ENCODE peak calls at places on chromosomes 2 and 18, in four cellular contexts. D, K, C and J are unnamed samples.

GRCh38 chr2:240237609-240238151 is 97.2 kb upstream of the OTOS start:
- DNase-seq in K (no peak), D (peak; percentile 47), C (no peak), J (peak; percentile 46)

GRCh38 chr18:6255121-6255742 is 159.5 kb downstream of the L3MBTL4 start:
- DNase-seq in D (no peak), C (no peak), K (no peak), J (no peak)

GRCh38 chr2:36618381-36618780 is 20.4 kb upstream of the FEZ2 start:
- DNase-seq in K (peak; percentile 76), D (no peak), C (peak; percentile 62), J (no peak)

GRCh38 chr2:99624682-99625081 is 134.9 kb upstream of the REV1 start:
- DNase-seq in C (peak; percentile 60), D (no peak), K (no peak), J (peak; percentile 83)

GRCh38 chr18:21362921-21363320 is 120.9 kb downstream of the GREB1L start:
- DNase-seq in D (no peak), C (no peak), K (no peak), J (no peak)

GRCh38 chr2:46364797-46365457 is 67.7 kb downstream of the EPAS1 start:
- DNase-seq in D (no peak), C (peak; percentile 79), K (peak; percentile 44), J (no peak)

GRCh38 chr18:54806526-54806925 is 21.8 kb upstream of the RAB27B start:
- DNase-seq in D (no peak), K (no peak), C (no peak), J (no peak)

GRCh38 chr2:71385008-71385407 is 53.4 kb downstream of the ZNF638 start:
- DNase-seq in K (no peak), C (no peak), D (no peak), J (no peak)

GRCh38 chr2:181575024-181575649 is 81.8 kb downstream of the CERKL start:
- DNase-seq in C (no peak), K (no peak), D (no peak), J (no peak)

DNA sequence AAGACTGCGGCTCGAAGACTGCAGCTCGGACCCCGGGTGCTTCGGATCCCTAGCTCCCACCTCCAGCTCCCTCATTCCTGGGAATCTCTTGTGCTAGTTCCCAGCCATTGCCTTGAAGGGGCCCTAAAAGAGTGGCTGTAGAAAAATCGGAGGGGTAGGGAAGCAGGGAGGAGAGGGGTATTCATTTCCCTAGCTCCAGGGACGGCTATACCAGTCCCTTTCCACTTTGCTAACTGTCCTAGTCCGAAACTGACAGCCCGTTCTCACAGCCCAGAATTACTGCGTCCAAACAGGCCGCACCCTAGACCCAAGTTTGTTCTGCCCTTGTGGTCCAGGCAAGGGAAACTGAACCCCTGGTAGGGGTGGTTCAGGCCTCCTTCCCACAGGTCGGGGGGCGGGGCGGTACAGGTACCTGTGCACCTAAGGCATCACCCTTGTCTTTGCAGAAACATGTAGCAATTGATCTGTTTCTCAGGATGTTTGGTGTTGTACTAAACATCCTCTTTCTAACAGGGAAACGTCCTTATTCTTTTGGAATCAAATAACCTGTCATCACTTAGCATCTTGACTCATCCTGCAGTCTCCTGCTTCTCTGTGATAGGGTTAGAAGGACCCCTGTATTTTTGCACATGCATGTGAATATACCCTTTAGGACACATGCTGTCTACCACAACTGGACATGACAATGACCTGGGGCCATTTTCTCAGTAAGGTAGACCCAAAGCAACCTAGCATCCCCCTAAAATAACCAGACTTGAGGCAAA is 4.0 kb downstream of the EMX1 start:
- DNase-seq in K (no peak), D (no peak), C (peak; percentile 61), J (no peak)
- H3K4me3 ChIP-seq in K (no peak overlapping the region), D (no peak overlapping the region), C (no peak overlapping the region), J (no peak overlapping the region)

GRCh38 chr2:101473581-101473910 is 1.4 kb downstream of the RFX8 start:
- DNase-seq in D (no peak), C (no peak), K (no peak), J (no peak)

GRCh38 chr2:101476605-101477208 is 1.8 kb upstream of the RFX8 start:
- DNase-seq in C (no peak), K (no peak), D (no peak), J (no peak)

GRCh38 chr2:101478561-101479001 is 3.7 kb upstream of the RFX8 start:
- DNase-seq in C (no peak), K (no peak), D (no peak), J (no peak)

GRCh38 chr2:101473911-101474751 is 781 bp downstream of the RFX8 start:
- DNase-seq in D (peak; percentile 65), K (peak; percentile 25), C (peak; percentile 89), J (peak; percentile 90)

DNA sequence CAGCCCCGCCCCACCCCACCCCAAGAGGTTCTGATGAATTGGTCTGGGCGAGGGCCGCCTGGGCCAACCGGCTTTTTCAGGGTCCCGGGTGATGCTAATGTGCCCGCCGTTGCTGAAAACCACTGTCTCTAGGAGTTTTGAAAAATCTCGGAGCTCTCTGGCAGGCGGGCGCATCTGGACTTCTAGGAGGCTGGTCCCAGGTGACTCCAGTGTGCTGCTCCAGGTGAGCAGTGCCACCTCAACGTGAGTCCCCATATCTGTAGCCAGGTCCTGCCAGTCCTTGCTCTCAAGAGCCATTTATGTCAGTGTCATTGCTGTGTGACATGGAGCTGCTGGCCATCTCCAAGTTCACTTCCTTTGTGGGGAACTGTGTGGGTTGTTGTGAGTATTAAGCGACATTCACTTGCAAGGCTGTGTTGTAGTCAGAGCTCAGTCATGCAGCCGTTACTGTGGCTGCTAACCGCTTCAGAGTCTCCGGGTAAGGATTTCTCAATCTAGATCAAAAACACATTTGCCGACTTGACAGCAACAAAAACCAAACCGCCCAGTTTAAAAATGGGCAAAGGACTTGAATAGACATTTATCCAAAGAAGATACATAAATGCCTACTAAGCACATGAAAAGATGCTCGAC is at the start of gene RFX8:
- DNase-seq in C (peak; percentile 64), D (no peak), K (no peak), J (no peak)
- H3K4me3 ChIP-seq in C (peak within 1 kb of the TSS; percentile 53), D (peak within 1 kb of the TSS; percentile 74), K (peak within 1 kb of the TSS; percentile 62), J (peak within 1 kb of the TSS; percentile 62)

GRCh38 chr2:174591740-174592139 is 5.9 kb downstream of the WIPF1 start:
- DNase-seq in K (no peak), D (no peak), C (no peak), J (no peak)
- H3K4me3 ChIP-seq in K (no peak overlapping the region), D (no peak overlapping the region), C (no peak overlapping the region), J (no peak overlapping the region)

DNA sequence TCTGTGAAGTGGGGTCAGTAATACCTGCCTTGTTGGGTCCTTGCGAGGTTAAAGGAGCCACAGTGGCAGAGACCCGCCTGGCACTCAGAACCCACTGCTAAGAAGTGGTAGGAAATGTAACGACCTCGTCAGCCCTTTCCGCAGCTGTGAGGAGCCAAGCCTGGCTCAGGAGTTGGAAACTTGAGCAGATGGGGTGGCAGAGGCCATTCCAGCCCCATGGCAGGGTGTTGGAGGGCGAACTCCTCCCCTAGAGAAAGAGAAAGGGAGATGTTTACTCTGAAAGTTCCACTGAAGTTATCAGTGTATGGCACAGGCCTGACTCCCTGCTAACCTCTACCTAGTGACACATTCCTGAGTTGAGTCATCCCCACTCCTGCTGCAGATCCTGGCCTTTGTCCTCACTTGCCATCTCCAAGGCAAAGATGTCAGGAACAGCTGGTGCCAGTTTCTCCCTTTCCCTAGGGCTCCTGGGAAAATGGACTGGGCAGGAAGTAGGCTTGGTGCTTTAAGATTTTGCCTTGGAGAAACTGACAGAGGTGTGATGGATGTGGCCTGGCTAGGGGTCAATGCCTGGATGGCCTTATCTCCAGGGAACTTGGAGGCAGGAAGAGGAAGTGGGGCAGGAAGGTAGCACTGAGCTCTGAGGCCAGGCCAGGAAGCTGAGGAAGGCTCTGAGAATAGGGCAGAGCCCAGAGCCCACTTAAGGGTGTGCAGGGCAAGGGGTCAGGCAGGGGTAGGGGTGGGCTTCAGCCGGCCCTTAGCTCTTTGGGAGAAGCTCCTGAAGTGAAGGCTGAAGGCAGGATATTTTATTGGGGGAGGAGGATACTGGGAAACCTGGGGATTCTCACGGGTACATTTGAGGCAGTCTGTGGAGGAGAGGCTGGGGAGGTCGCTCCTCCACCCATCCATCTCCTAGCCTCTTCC is 888 bp downstream of the VAMP5 start:
- DNase-seq in D (peak; percentile 61), C (no peak), K (no peak), J (peak; percentile 73)
- H3K4me3 ChIP-seq in D (peak overlapping the region; percentile 81), C (peak overlapping the region; percentile 53), K (peak overlapping the region; percentile 43), J (peak overlapping the region; percentile 71)

DNA sequence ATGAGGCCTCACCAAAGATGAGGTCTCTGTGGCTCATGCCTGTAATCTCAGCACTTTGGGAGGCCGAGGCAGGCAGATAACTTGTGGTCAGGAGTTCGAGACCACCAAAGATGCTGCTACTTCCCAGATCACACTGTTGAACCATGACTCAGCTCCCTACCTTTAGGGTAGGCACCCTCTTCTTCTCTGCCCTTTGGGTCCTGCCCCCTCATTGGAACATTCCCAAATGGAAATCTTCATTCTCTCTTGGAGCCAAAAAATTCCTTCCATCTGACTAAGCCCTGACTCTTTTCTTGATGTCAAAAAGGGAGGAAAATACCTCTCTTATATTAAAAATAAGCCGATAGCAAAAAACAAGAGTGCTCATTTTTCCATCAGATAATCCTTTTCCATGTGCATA is 183.5 kb downstream of the PAX3 start:
- DNase-seq in K (no peak), D (no peak), C (no peak), J (no peak)
- H3K4me3 ChIP-seq in K (no peak overlapping the region), D (no peak overlapping the region), C (no peak overlapping the region), J (no peak overlapping the region)

GRCh38 chr18:3219621-3220335 is at the start of gene MYOM1:
- DNase-seq in C (no peak), D (no peak), K (no peak), J (no peak)
- H3K4me3 ChIP-seq in C (no peak within 1 kb of the TSS), D (peak within 1 kb of the TSS; percentile 79), K (no peak within 1 kb of the TSS), J (peak within 1 kb of the TSS; percentile 86)

GRCh38 chr2:179438653-179439052 is 174.0 kb upstream of the SESTD1 start:
- DNase-seq in D (no peak), K (no peak), C (no peak), J (no peak)
- H3K4me3 ChIP-seq in D (no peak overlapping the region), K (no peak overlapping the region), C (no peak overlapping the region), J (no peak overlapping the region)

GRCh38 chr2:31556921-31557320 is 23.8 kb downstream of the SRD5A2 start:
- DNase-seq in K (no peak), D (no peak), C (no peak), J (no peak)
- H3K4me3 ChIP-seq in K (no peak overlapping the region), D (no peak overlapping the region), C (no peak overlapping the region), J (no peak overlapping the region)

DNA sequence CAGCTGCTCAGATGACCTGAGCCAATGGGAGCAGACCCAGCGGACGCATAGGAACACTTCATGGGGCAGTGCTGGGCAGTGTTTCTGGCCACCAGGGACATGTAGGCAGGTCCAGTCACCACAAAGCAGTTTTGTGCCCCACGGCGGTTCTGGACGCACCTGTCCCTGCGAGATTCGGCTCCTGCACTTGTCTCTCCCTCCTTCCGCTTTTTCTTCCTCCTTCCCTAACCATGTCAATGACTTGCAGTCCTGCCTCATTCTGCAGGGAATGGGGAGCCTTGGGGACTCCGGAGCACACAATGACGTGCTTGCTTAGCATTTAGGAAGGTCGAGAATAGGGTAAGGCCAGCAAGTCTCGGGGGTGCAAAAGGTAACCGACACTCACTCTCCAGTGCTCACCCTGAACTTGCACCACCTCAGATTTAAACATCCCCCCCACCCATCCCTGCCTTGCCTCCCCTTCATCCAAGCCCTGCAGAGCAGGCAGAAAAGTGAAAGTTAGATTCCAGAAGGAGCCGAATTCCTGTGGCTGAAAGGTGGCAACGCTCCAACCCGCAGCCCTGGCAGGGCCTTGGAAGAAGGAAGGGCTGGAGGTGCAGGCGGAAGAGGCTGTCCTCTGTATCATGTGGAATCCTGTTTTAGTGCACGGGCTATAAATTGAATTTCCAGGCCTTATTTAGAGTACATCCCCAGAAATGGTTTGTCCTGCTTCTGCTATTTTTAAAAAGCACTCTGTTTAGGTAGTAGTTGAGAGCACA is 40.5 kb upstream of the ATG16L1 start:
- DNase-seq in D (peak; percentile 84), K (no peak), C (peak; percentile 39), J (peak; percentile 83)
- H3K4me3 ChIP-seq in D (peak overlapping the region; percentile 22), K (no peak overlapping the region), C (no peak overlapping the region), J (no peak overlapping the region)